ENCODE peak calls at places on chromosomes 12 and 14, in four cellular contexts. W, N, A and F are unnamed samples.

GRCh38 chr14:100673085-100673806 is 53.4 kb upstream of the DLK1 start:
- DNase-seq in W (no peak), N (no peak), A (no peak), F (no peak)

GRCh38 chr12:127422935-127423585 is 843.9 kb upstream of the TMEM132C start:
- DNase-seq in W (no peak), N (no peak), A (no peak), F (no peak)

GRCh38 chr14:74628418-74628817 is 16.4 kb upstream of the LTBP2 start:
- DNase-seq in W (no peak), N (no peak), A (no peak), F (no peak)

GRCh38 chr14:56659361-56659760 is 79.8 kb downstream of the TMEM260 start:
- DNase-seq in W (no peak), N (no peak), A (no peak), F (no peak)

GRCh38 chr14:74290415-74290814 is 12.3 kb downstream of the ABCD4 start:
- DNase-seq in W (no peak), N (no peak), A (peak), F (no peak)

GRCh38 chr12:48717252-48717695 is 767 bp upstream of the CCNT1 start:
- DNase-seq in W (no peak), N (no peak), A (peak), F (no peak)

GRCh38 chr12:98696036-98696646 is 51.1 kb downstream of the APAF1 start:
- DNase-seq in W (no peak), N (no peak), A (no peak), F (no peak)

GRCh38 chr12:67286257-67286656 is 17.1 kb downstream of the CAND1 start:
- DNase-seq in W (no peak), N (no peak), A (no peak), F (no peak)

GRCh38 chr12:46260913-46261476 is 7.8 kb downstream of the SLC38A1 start:
- DNase-seq in W (no peak), N (no peak), A (no peak), F (no peak)

GRCh38 chr12:5768171-5768879 is 176.7 kb downstream of the ANO2 start:
- DNase-seq in W (no peak), N (no peak), A (no peak), F (no peak)

GRCh38 chr12:21539797-21540196 is 13.7 kb downstream of the SPX start:
- DNase-seq in W (no peak), N (no peak), A (no peak), F (no peak)

GRCh38 chr12:70469221-70469820 is 103.2 kb downstream of the KCNMB4 start:
- DNase-seq in W (no peak), N (no peak), A (no peak), F (no peak)

GRCh38 chr14:64502476-64503183 is 1.0 kb downstream of the ZBTB25 start:
- DNase-seq in W (peak), N (no peak), A (peak), F (no peak)

GRCh38 chr12:52906049-52906645 is 1.3 kb upstream of the KRT8 start:
- DNase-seq in W (no peak), N (no peak), A (no peak), F (no peak)

GRCh38 chr12:132520421-132521199 is 30.7 kb downstream of the FBRSL1 start:
- DNase-seq in W (no peak), N (no peak), A (no peak), F (no peak)

GRCh38 chr14:92589213-92589852 is 75.8 kb downstream of the RIN3 start:
- DNase-seq in W (no peak), N (no peak), A (peak), F (no peak)

GRCh38 chr12:122730215-122731014 is at the start of gene HCAR1:
- DNase-seq in W (peak), N (no peak), A (no peak), F (no peak)

GRCh38 chr12:109753054-109753401 is 39.4 kb downstream of the FAM222A start:
- DNase-seq in W (no peak), N (no peak), A (no peak), F (no peak)

GRCh38 chr14:95664546-95664945 is 21.7 kb upstream of the TCL1B start:
- DNase-seq in W (no peak), N (no peak), A (no peak), F (no peak)

GRCh38 chr14:38721822-38722431 is 381.1 kb downstream of the SEC23A start:
- DNase-seq in W (no peak), N (no peak), A (peak), F (peak)

GRCh38 chr12:131793623-131794022 is 34.6 kb upstream of the MMP17 start:
- DNase-seq in W (no peak), N (no peak), A (no peak), F (no peak)

GRCh38 chr12:105485321-105485910 is 154.9 kb downstream of the C12orf75 start:
- DNase-seq in W (no peak), N (no peak), A (peak), F (no peak)

GRCh38 chr12:29921307-29921706 is 137.6 kb upstream of the TMTC1 start:
- DNase-seq in W (no peak), N (no peak), A (no peak), F (no peak)

GRCh38 chr14:26206640-26207039 is 391.2 kb downstream of the NOVA1 start:
- DNase-seq in W (no peak), N (no peak), A (no peak), F (no peak)

GRCh38 chr12:79033788-79034187 is 169.2 kb downstream of the SYT1 start:
- DNase-seq in W (no peak), N (no peak), A (no peak), F (no peak)

GRCh38 chr14:31025335-31026075 is at the start of gene AP4S1:
- DNase-seq in W (peak), N (peak), A (peak), F (peak)

GRCh38 chr12:46677749-46678148 is 148.0 kb downstream of the SLC38A4 start:
- DNase-seq in W (no peak), N (no peak), A (peak), F (no peak)

GRCh38 chr14:106790189-106791036 is 1264.0 kb downstream of the TMEM121 start:
- DNase-seq in W (peak), N (peak), A (peak), F (peak)

GRCh38 chr14:76904100-76904739 is 78.0 kb downstream of the LRRC74A start:
- DNase-seq in W (no peak), N (no peak), A (peak), F (no peak)

GRCh38 chr12:131454418-131455217 is 256.3 kb upstream of the SFSWAP start:
- DNase-seq in W (peak), N (no peak), A (peak), F (no peak)

GRCh38 chr14:95547626-95548327 is 12.9 kb downstream of the GLRX5 start:
- DNase-seq in W (no peak), N (no peak), A (no peak), F (no peak)

GRCh38 chr12:71415336-71416231 is 24.0 kb upstream of the LGR5 start:
- DNase-seq in W (no peak), N (no peak), A (peak), F (no peak)

GRCh38 chr12:109053382-109054123 is 1.2 kb downstream of the USP30 start:
- DNase-seq in W (no peak), N (peak), A (no peak), F (no peak)

GRCh38 chr14:104101086-104101621 is 15.7 kb downstream of the ASPG start:
- DNase-seq in W (peak), N (no peak), A (no peak), F (no peak)

GRCh38 chr12:80189241-80189640 is 89.9 kb downstream of the OTOGL start:
- DNase-seq in W (no peak), N (no peak), A (no peak), F (no peak)

GRCh38 chr12:47242426-47242825 is 162.7 kb upstream of the AMIGO2 start:
- DNase-seq in W (no peak), N (no peak), A (no peak), F (no peak)

GRCh38 chr12:40058721-40059190 is 47.1 kb downstream of the SLC2A13 start:
- DNase-seq in W (no peak), N (no peak), A (no peak), F (no peak)

GRCh38 chr12:27539191-27539631 is 15.2 kb downstream of the PPFIBP1 start:
- DNase-seq in W (no peak), N (no peak), A (no peak), F (no peak)
- H3K27ac ChIP-seq in W (no peak), N (no peak), A (no peak), F (no peak)

GRCh38 chr12:51051787-51052186 is 3.7 kb downstream of the LETMD1 start:
- DNase-seq in W (no peak), N (no peak), A (no peak), F (no peak)

GRCh38 chr12:51047655-51048540 is at the start of gene LETMD1:
- DNase-seq in W (peak), N (peak), A (peak), F (peak)

GRCh38 chr12:51048601-51049369 is 658 bp downstream of the LETMD1 start:
- DNase-seq in W (no peak), N (no peak), A (no peak), F (no peak)

GRCh38 chr12:51055060-51055459 is 6.9 kb downstream of the LETMD1 start:
- DNase-seq in W (no peak), N (no peak), A (no peak), F (no peak)

GRCh38 chr12:51049525-51049924 is 1.4 kb downstream of the LETMD1 start:
- DNase-seq in W (no peak), N (no peak), A (no peak), F (no peak)
- H3K27ac ChIP-seq in W (peak), N (no peak), A (no peak), F (no peak)

GRCh38 chr12:94762259-94762942 is 112.0 kb upstream of the TMCC3 start:
- DNase-seq in W (no peak), N (no peak), A (peak), F (no peak)
- H3K27ac ChIP-seq in W (no peak), N (no peak), A (no peak), F (no peak)

GRCh38 chr12:96234591-96235496 is 40.7 kb downstream of the ELK3 start:
- DNase-seq in W (no peak), N (no peak), A (no peak), F (no peak)
- H3K27ac ChIP-seq in W (no peak), N (no peak), A (no peak), F (peak)